ENCODE peak calls at places on chromosomes 11 and 22, in ten cellular contexts. T, C, Z, W, I, D, X, Q, M and N are unnamed samples.

GRCh38 chr11:1228183-1228821 is 5.4 kb downstream of the MUC5B start:
- DNase-seq in T (no peak), C (peak; percentile 66), Z (no peak), W (no peak), I (peak; percentile 63), D (peak; percentile 19), X (peak; percentile 69), Q (no peak), M (no peak), N (peak; percentile 50)

GRCh38 chr11:128627666-128628342 is 40.4 kb upstream of the ETS1 start:
- DNase-seq in T (no peak), C (no peak), Z (no peak), W (no peak), I (no peak), D (no peak), X (no peak), Q (no peak), M (no peak), N (no peak)

GRCh38 chr11:128776088-128776433 is 82.2 kb downstream of the FLI1 start:
- DNase-seq in T (no peak), C (no peak), Z (peak; percentile 31), W (no peak), I (no peak), D (no peak), X (no peak), Q (no peak), M (no peak), N (no peak)

GRCh38 chr22:37525073-37525745 is 6.0 kb upstream of the CARD10 start:
- DNase-seq in T (peak; percentile 94), C (no peak), Z (no peak), W (peak; percentile 95), I (no peak), D (no peak), X (no peak), Q (no peak), M (peak; percentile 96), N (no peak)

GRCh38 chr11:102886999-102887398 is 12.2 kb upstream of the MMP12 start:
- DNase-seq in T (peak; percentile 50), C (no peak), Z (no peak), W (no peak), I (no peak), D (no peak), X (no peak), Q (no peak), M (no peak), N (no peak)

GRCh38 chr22:35733742-35734516 is 16.3 kb downstream of the APOL5 start:
- DNase-seq in T (peak; percentile 38), C (no peak), Z (no peak), W (no peak), I (no peak), D (peak; percentile 49), X (no peak), Q (no peak), M (no peak), N (no peak)

GRCh38 chr22:39264344-39265116 is 19.7 kb upstream of the PDGFB start:
- DNase-seq in T (no peak), C (no peak), Z (no peak), W (no peak), I (peak; percentile 84), D (peak; percentile 85), X (no peak), Q (no peak), M (no peak), N (no peak)

GRCh38 chr11:118684187-118684586 is 4.7 kb upstream of the TREH start:
- DNase-seq in T (no peak), C (no peak), Z (no peak), W (no peak), I (no peak), D (no peak), X (no peak), Q (no peak), M (no peak), N (no peak)

GRCh38 chr22:17483670-17484372 is 79.5 kb upstream of the SLC25A18 start:
- DNase-seq in T (no peak), C (no peak), Z (no peak), W (no peak), I (no peak), D (peak; percentile 43), X (no peak), Q (no peak), M (no peak), N (no peak)

GRCh38 chr11:47587733-47588326 is 1.4 kb downstream of the FAM180B start:
- DNase-seq in T (no peak), C (no peak), Z (no peak), W (no peak), I (peak; percentile 81), D (peak; percentile 73), X (peak; percentile 87), Q (no peak), M (no peak), N (peak; percentile 68)

GRCh38 chr11:88402192-88402715 is 64.7 kb upstream of the CTSC start:
- DNase-seq in T (peak; percentile 88), C (no peak), Z (no peak), W (peak; percentile 34), I (no peak), D (no peak), X (no peak), Q (no peak), M (peak; percentile 87), N (no peak)

GRCh38 chr11:32888805-32889204 is 3.8 kb upstream of the QSER1 start:
- DNase-seq in T (peak; percentile 6), C (no peak), Z (no peak), W (peak; percentile 63), I (no peak), D (no peak), X (no peak), Q (no peak), M (peak; percentile 32), N (no peak)

GRCh38 chr11:84594602-84595001 is 1032.5 kb downstream of the DLG2 start:
- DNase-seq in T (no peak), C (no peak), Z (no peak), W (no peak), I (no peak), D (no peak), X (no peak), Q (no peak), M (no peak), N (no peak)